ENCODE peak calls at places on chromosome 9, in nine cellular contexts. B is esophagus muscularis mucosa, Q is H9, A is mammary epithelial cell, L is body of pancreas, N is WTC11, R is heart left ventricle, X is bronchial epithelial cell, C is hepatocyte. I is an unnamed sample.

GRCh38 chr9:89872913-89873707 is 268.3 kb downstream of the GADD45G start:
- DNase-seq in B (no peak), Q (peak), A (no peak), L (peak), N (no peak), R (peak), X (no peak), C (no peak), I (no peak)

GRCh38 chr9:97980918-97981827 is 2.0 kb upstream of the ANP32B start:
- DNase-seq in B (no peak), Q (no peak), A (peak), L (no peak), N (no peak), R (peak), X (no peak), C (peak), I (no peak)

GRCh38 chr9:97419315-97419867 is 7.5 kb downstream of the TDRD7 start:
- DNase-seq in B (peak), Q (no peak), A (peak), L (no peak), N (no peak), R (no peak), X (peak), C (no peak), I (peak)

GRCh38 chr9:86974421-86974820 is 27.1 kb upstream of the GAS1 start:
- DNase-seq in B (no peak), Q (no peak), A (no peak), L (no peak), N (no peak), R (no peak), X (no peak), C (no peak), I (no peak)

GRCh38 chr9:112665347-112665746 is 52.6 kb downstream of the INIP start:
- DNase-seq in B (no peak), Q (no peak), A (peak), L (no peak), N (no peak), R (no peak), X (peak), C (no peak), I (peak)

GRCh38 chr9:114301798-114302565 is 20.9 kb upstream of the ORM1 start:
- DNase-seq in B (no peak), Q (no peak), A (no peak), L (peak), N (no peak), R (peak), X (no peak), C (no peak), I (no peak)

GRCh38 chr9:109745335-109746283 is 34.4 kb upstream of the PALM2AKAP2 start:
- DNase-seq in B (no peak), Q (no peak), A (peak), L (no peak), N (peak), R (peak), X (peak), C (peak), I (no peak)

GRCh38 chr9:131043097-131043496 is 34.1 kb downstream of the LAMC3 start:
- DNase-seq in B (no peak), Q (no peak), A (no peak), L (no peak), N (no peak), R (no peak), X (no peak), C (peak), I (no peak)

GRCh38 chr9:35563791-35564197 is 41.3 kb upstream of the TESK1 start:
- DNase-seq in B (no peak), Q (peak), A (no peak), L (no peak), N (peak), R (peak), X (no peak), C (peak), I (no peak)

GRCh38 chr9:107587175-107587963 is 97.8 kb upstream of the KLF4 start:
- DNase-seq in B (no peak), Q (no peak), A (no peak), L (peak), N (no peak), R (peak), X (peak), C (peak), I (no peak)

GRCh38 chr9:81113408-81114124 is 575.8 kb downstream of the TLE1 start:
- DNase-seq in B (no peak), Q (no peak), A (no peak), L (no peak), N (no peak), R (no peak), X (no peak), C (no peak), I (no peak)

DNA sequence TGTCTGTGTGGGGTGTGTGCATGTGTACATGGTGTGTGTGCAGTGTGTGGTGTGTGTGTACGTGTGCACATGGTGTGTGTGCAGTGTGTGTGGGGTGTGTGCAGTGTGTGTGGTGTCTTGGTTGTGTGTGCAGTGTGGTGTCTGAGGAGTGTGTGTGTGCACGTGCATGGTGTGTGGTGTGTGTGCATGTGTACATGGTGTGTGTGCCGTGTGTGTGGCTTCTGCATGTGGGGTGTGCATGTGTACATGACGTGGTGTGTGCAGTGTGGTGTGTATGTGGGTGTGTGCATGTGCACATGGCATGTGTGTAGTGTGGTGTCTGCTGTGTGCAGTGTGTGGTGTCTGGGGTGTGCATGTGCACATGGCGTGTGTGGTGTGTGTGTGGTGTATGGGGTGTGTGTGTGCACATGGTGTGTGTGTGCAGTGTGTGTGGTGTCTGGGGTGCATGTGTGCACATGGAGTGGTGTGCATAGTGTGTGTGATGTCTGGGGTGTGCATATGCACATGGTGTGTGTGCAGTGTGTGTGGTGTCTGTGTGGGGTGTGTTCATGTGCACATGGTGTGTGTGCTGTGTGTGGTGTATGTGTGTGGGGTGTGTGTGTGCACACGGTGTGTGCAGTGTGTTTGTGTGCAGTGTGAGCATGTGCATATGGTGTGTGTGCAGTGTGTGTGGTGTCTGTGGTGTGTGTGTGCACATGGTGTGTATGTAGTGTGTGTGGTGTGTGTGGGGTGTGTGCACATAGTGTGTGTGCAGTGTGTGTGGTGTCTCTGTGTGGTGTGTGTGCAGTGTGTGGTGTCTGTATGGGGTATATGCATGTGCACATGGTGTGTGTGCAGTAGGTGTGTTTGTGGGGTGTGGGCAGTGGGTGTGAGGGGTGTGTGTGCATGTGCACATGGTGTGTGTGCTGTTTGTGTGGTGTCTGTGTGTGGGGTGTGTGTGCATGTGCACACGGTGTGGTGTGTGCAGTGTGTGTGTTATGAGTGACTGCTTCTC is 40.6 kb upstream of the ZNG1F start:
- DNase-seq in B (peak), Q (peak), A (peak), L (no peak), N (peak), R (peak), X (peak), C (peak), I (no peak)
- TF ChIP-seq CTCF in B (no peak), Q (no peak), A (no peak), L (no peak), N (no peak), R (no peak), X (no peak), C (no peak), I (no peak)

DNA sequence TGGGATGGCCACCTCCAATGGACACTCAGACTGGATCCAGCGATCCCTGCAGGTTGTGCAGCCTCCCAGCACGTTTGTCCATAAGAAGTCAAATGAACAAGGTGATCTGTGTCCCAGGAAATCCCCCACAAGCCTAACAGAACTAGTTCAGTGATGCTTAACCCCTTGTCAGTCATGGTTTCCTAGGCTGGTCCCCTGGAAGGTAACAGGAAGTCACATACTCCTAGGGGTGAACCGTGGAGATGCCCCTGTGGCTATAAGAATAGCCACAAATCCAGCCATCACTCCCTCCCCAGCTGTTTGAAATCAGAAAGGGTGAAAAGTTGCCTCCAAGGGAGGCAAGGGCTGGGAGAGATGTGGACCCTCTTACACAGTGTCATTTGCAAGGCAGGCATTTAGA is 22.5 kb downstream of the PAX5 start:
- DNase-seq in B (no peak), Q (no peak), A (no peak), L (no peak), N (no peak), R (no peak), X (no peak), C (no peak), I (no peak)
- TF ChIP-seq CTCF in B (no peak), Q (no peak), A (no peak), L (no peak), N (no peak), R (no peak), X (no peak), C (no peak), I (no peak)

GRCh38 chr9:129617167-129617566 is 3.7 kb downstream of the C9orf50 start:
- DNase-seq in B (no peak), Q (peak), A (peak), L (no peak), N (peak), R (no peak), X (peak), C (peak), I (peak)
- TF ChIP-seq CTCF in B (no peak), Q (peak), A (peak), L (no peak), N (peak), R (peak), X (peak), C (peak), I (peak)

GRCh38 chr9:2116073-2116472 is 100.9 kb downstream of the SMARCA2 start:
- DNase-seq in B (no peak), Q (peak), A (peak), L (no peak), N (peak), R (no peak), X (peak), C (peak), I (peak)
- TF ChIP-seq CTCF in B (peak), Q (peak), A (peak), L (peak), N (peak), R (peak), X (peak), C (no peak), I (peak)

DNA sequence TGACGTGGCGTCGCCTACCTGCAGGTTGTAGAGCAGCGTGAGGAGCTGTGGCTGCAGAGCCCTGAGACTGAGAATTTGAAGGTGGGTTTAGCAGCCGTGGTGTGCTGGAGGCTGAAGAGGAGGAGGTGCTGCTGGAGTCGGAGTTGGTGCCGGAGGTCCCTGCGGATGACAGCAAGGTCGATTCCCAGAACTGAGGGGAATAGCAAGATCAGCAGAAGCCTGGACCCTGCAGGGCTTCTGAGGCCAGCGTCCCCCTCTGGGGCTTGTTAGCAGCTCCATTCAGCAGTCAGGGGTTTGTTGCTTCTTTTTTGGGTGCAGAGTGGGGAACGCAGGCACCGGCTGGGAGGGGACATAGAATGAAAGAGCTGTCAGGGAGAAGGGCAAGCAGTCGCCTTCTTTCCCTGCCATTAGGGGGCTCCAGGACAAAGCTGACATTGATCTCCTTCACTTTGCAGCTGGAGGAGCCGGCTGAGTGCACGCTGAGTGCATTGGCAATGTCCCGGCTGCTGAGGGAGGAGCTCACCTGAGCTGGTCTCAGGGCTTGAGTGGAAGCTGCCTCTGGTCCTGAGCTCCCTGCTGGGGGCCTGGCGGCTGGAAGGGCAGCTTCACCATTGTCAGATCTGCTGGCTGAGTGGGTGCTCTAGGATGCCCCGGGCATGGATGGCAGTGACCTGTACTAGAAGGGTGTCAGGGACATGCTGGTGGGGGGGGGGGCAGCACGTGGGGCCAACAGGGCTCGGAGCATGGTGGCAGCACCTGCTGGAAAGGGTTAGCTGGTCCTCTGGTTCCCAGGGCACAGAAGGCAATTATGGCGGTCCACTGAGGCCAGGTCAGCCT is 20.8 kb downstream of the OBP2B start:
- DNase-seq in B (no peak), Q (peak), A (peak), L (no peak), N (peak), R (no peak), X (peak), C (peak), I (no peak)
- TF ChIP-seq CTCF in B (no peak), Q (peak), A (peak), L (peak), N (no peak), R (peak), X (peak), C (peak), I (peak)

I was measured in HFFc6.